ENCODE peak calls at places on chromosomes 11 and 22, in nine cellular contexts. One of them, this sample, is unnamed.

GRCh38 chr11:65606876-65607613 is 7.0 kb downstream of the MAP3K11 start:
- DNase-seq in dorsolateral prefrontal cortex: peak
- DNase-seq in HFF-Myc: peak
- DNase-seq in tibial artery: peak
- DNase-seq in endothelial cell of umbilical vein: peak
- DNase-seq in kidney epithelial cell: peak
- DNase-seq in nephron progenitor cell: peak
- DNase-seq in CD8-positive, alpha-beta T cell: no peak
- DNase-seq in CD4-positive, alpha-beta T cell: no peak
- DNase-seq in this sample: no peak

GRCh38 chr11:35650467-35650866 is 12.1 kb upstream of the TRIM44 start:
- DNase-seq in endothelial cell of umbilical vein: no peak
- DNase-seq in dorsolateral prefrontal cortex: no peak
- DNase-seq in tibial artery: no peak
- DNase-seq in nephron progenitor cell: no peak
- DNase-seq in kidney epithelial cell: no peak
- DNase-seq in HFF-Myc: no peak
- DNase-seq in CD8-positive, alpha-beta T cell: no peak
- DNase-seq in CD4-positive, alpha-beta T cell: no peak
- DNase-seq in this sample: no peak

GRCh38 chr11:134464196-134464595 is 52.2 kb upstream of the B3GAT1 start:
- DNase-seq in HFF-Myc: no peak
- DNase-seq in CD8-positive, alpha-beta T cell: no peak
- DNase-seq in dorsolateral prefrontal cortex: no peak
- DNase-seq in kidney epithelial cell: no peak
- DNase-seq in tibial artery: no peak
- DNase-seq in CD4-positive, alpha-beta T cell: no peak
- DNase-seq in endothelial cell of umbilical vein: no peak
- DNase-seq in nephron progenitor cell: no peak
- DNase-seq in this sample: no peak

GRCh38 chr22:36901411-36902142 is 11.9 kb upstream of the CSF2RB start:
- DNase-seq in HFF-Myc: no peak
- DNase-seq in tibial artery: no peak
- DNase-seq in endothelial cell of umbilical vein: no peak
- DNase-seq in nephron progenitor cell: no peak
- DNase-seq in dorsolateral prefrontal cortex: no peak
- DNase-seq in CD4-positive, alpha-beta T cell: no peak
- DNase-seq in CD8-positive, alpha-beta T cell: no peak
- DNase-seq in kidney epithelial cell: no peak
- DNase-seq in this sample: peak

GRCh38 chr11:64357904-64358535 is 942 bp upstream of the RPS6KA4 start:
- DNase-seq in CD8-positive, alpha-beta T cell: peak
- DNase-seq in dorsolateral prefrontal cortex: no peak
- DNase-seq in tibial artery: no peak
- DNase-seq in HFF-Myc: no peak
- DNase-seq in kidney epithelial cell: no peak
- DNase-seq in nephron progenitor cell: no peak
- DNase-seq in endothelial cell of umbilical vein: no peak
- DNase-seq in CD4-positive, alpha-beta T cell: no peak
- DNase-seq in this sample: no peak

GRCh38 chr11:75585271-75585670 is 23.2 kb downstream of the SERPINH1 start:
- DNase-seq in CD4-positive, alpha-beta T cell: no peak
- DNase-seq in kidney epithelial cell: no peak
- DNase-seq in tibial artery: no peak
- DNase-seq in dorsolateral prefrontal cortex: no peak
- DNase-seq in endothelial cell of umbilical vein: no peak
- DNase-seq in CD8-positive, alpha-beta T cell: no peak
- DNase-seq in HFF-Myc: no peak
- DNase-seq in nephron progenitor cell: no peak
- DNase-seq in this sample: no peak

GRCh38 chr11:123426766-123427165 is 3.3 kb upstream of the GRAMD1B start:
- DNase-seq in HFF-Myc: no peak
- DNase-seq in nephron progenitor cell: no peak
- DNase-seq in tibial artery: no peak
- DNase-seq in endothelial cell of umbilical vein: no peak
- DNase-seq in CD4-positive, alpha-beta T cell: no peak
- DNase-seq in kidney epithelial cell: no peak
- DNase-seq in dorsolateral prefrontal cortex: no peak
- DNase-seq in CD8-positive, alpha-beta T cell: no peak
- DNase-seq in this sample: no peak

GRCh38 chr11:10162222-10162621 is 131.8 kb downstream of the SBF2 start:
- DNase-seq in dorsolateral prefrontal cortex: no peak
- DNase-seq in endothelial cell of umbilical vein: no peak
- DNase-seq in CD4-positive, alpha-beta T cell: no peak
- DNase-seq in kidney epithelial cell: no peak
- DNase-seq in nephron progenitor cell: no peak
- DNase-seq in tibial artery: no peak
- DNase-seq in HFF-Myc: no peak
- DNase-seq in CD8-positive, alpha-beta T cell: no peak
- DNase-seq in this sample: no peak

GRCh38 chr11:47507016-47507631 is 45.8 kb downstream of the CELF1 start:
- DNase-seq in dorsolateral prefrontal cortex: no peak
- DNase-seq in CD4-positive, alpha-beta T cell: no peak
- DNase-seq in HFF-Myc: no peak
- DNase-seq in CD8-positive, alpha-beta T cell: no peak
- DNase-seq in endothelial cell of umbilical vein: no peak
- DNase-seq in nephron progenitor cell: no peak
- DNase-seq in tibial artery: no peak
- DNase-seq in kidney epithelial cell: no peak
- DNase-seq in this sample: no peak

GRCh38 chr11:35524780-35525179 is 636 bp downstream of the PAMR1 start:
- DNase-seq in endothelial cell of umbilical vein: no peak
- DNase-seq in tibial artery: no peak
- DNase-seq in CD4-positive, alpha-beta T cell: no peak
- DNase-seq in dorsolateral prefrontal cortex: no peak
- DNase-seq in nephron progenitor cell: no peak
- DNase-seq in HFF-Myc: no peak
- DNase-seq in kidney epithelial cell: no peak
- DNase-seq in CD8-positive, alpha-beta T cell: no peak
- DNase-seq in this sample: no peak

GRCh38 chr11:125156346-125156745 is 8.2 kb upstream of the PKNOX2 start:
- DNase-seq in nephron progenitor cell: no peak
- DNase-seq in HFF-Myc: no peak
- DNase-seq in dorsolateral prefrontal cortex: no peak
- DNase-seq in kidney epithelial cell: no peak
- DNase-seq in CD4-positive, alpha-beta T cell: no peak
- DNase-seq in CD8-positive, alpha-beta T cell: no peak
- DNase-seq in endothelial cell of umbilical vein: no peak
- DNase-seq in tibial artery: no peak
- DNase-seq in this sample: no peak
- TF ChIP-seq CTCF in nephron progenitor cell: no peak
- TF ChIP-seq CTCF in HFF-Myc: no peak
- TF ChIP-seq CTCF in dorsolateral prefrontal cortex: no peak
- TF ChIP-seq CTCF in kidney epithelial cell: no peak
- TF ChIP-seq CTCF in CD4-positive, alpha-beta T cell: no peak
- TF ChIP-seq CTCF in CD8-positive, alpha-beta T cell: no peak
- TF ChIP-seq CTCF in endothelial cell of umbilical vein: no peak
- TF ChIP-seq CTCF in tibial artery: no peak
- TF ChIP-seq CTCF in this sample: no peak

GRCh38 chr11:61294717-61295595 is at the start of gene VWCE:
- DNase-seq in HFF-Myc: no peak
- DNase-seq in tibial artery: peak
- DNase-seq in CD8-positive, alpha-beta T cell: peak
- DNase-seq in CD4-positive, alpha-beta T cell: peak
- DNase-seq in nephron progenitor cell: peak
- DNase-seq in dorsolateral prefrontal cortex: no peak
- DNase-seq in endothelial cell of umbilical vein: peak
- DNase-seq in kidney epithelial cell: no peak
- DNase-seq in this sample: peak

GRCh38 chr11:61290905-61291690 is 4.0 kb downstream of the VWCE start:
- DNase-seq in HFF-Myc: no peak
- DNase-seq in tibial artery: no peak
- DNase-seq in kidney epithelial cell: no peak
- DNase-seq in dorsolateral prefrontal cortex: no peak
- DNase-seq in endothelial cell of umbilical vein: no peak
- DNase-seq in nephron progenitor cell: no peak
- DNase-seq in CD4-positive, alpha-beta T cell: no peak
- DNase-seq in CD8-positive, alpha-beta T cell: no peak
- DNase-seq in this sample: no peak

GRCh38 chr11:61295596-61295926 is 445 bp upstream of the VWCE start:
- DNase-seq in CD4-positive, alpha-beta T cell: no peak
- DNase-seq in endothelial cell of umbilical vein: peak
- DNase-seq in tibial artery: no peak
- DNase-seq in nephron progenitor cell: no peak
- DNase-seq in kidney epithelial cell: no peak
- DNase-seq in dorsolateral prefrontal cortex: no peak
- DNase-seq in HFF-Myc: no peak
- DNase-seq in CD8-positive, alpha-beta T cell: no peak
- DNase-seq in this sample: no peak

GRCh38 chr11:61297341-61297740 is 2.2 kb upstream of the VWCE start:
- DNase-seq in kidney epithelial cell: no peak
- DNase-seq in dorsolateral prefrontal cortex: no peak
- DNase-seq in CD8-positive, alpha-beta T cell: no peak
- DNase-seq in CD4-positive, alpha-beta T cell: no peak
- DNase-seq in nephron progenitor cell: no peak
- DNase-seq in tibial artery: no peak
- DNase-seq in endothelial cell of umbilical vein: no peak
- DNase-seq in HFF-Myc: no peak
- DNase-seq in this sample: no peak

GRCh38 chr11:61293869-61294716 is 1.0 kb downstream of the VWCE start:
- DNase-seq in HFF-Myc: no peak
- DNase-seq in kidney epithelial cell: no peak
- DNase-seq in dorsolateral prefrontal cortex: no peak
- DNase-seq in endothelial cell of umbilical vein: peak
- DNase-seq in nephron progenitor cell: peak
- DNase-seq in CD4-positive, alpha-beta T cell: no peak
- DNase-seq in CD8-positive, alpha-beta T cell: no peak
- DNase-seq in tibial artery: peak
- DNase-seq in this sample: peak
- TF ChIP-seq CTCF in HFF-Myc: no peak
- TF ChIP-seq CTCF in kidney epithelial cell: no peak
- TF ChIP-seq CTCF in dorsolateral prefrontal cortex: no peak
- TF ChIP-seq CTCF in endothelial cell of umbilical vein: peak
- TF ChIP-seq CTCF in nephron progenitor cell: no peak
- TF ChIP-seq CTCF in CD4-positive, alpha-beta T cell: no peak
- TF ChIP-seq CTCF in CD8-positive, alpha-beta T cell: no peak
- TF ChIP-seq CTCF in tibial artery: no peak
- TF ChIP-seq CTCF in this sample: peak

DNA sequence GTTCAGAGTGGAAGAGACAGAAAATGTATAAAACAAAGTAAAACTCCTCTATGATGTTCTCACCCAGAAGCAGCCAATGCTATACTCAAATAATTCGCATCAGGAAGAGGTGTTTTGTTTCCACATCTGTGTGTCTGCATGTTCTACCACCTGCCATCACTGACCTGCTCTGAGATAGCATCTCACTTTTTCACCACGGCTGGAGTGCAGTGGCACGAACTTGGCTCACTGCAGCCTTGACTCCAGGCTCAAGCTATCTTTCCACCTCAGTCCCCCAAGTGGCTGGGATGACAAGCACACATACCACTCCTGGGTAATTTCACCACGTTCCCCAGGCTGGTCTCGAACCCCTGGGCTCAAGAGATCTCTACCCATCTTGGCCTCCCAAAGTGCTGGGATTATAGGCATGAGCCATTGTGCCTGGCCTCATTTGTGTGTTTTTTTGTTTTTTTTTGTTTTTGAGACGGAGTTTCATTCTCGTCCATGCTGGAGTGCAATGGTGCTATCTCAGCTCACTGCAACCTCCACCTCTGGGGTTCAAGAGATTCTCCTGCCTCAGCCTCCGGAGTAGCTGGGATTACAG is 14.4 kb downstream of the TALDO1 start:
- DNase-seq in CD8-positive, alpha-beta T cell: no peak
- DNase-seq in CD4-positive, alpha-beta T cell: no peak
- DNase-seq in endothelial cell of umbilical vein: no peak
- DNase-seq in nephron progenitor cell: no peak
- DNase-seq in dorsolateral prefrontal cortex: no peak
- DNase-seq in tibial artery: no peak
- DNase-seq in HFF-Myc: no peak
- DNase-seq in kidney epithelial cell: no peak
- DNase-seq in this sample: no peak
- TF ChIP-seq CTCF in CD8-positive, alpha-beta T cell: no peak
- TF ChIP-seq CTCF in CD4-positive, alpha-beta T cell: no peak
- TF ChIP-seq CTCF in endothelial cell of umbilical vein: no peak
- TF ChIP-seq CTCF in nephron progenitor cell: no peak
- TF ChIP-seq CTCF in dorsolateral prefrontal cortex: no peak
- TF ChIP-seq CTCF in tibial artery: no peak
- TF ChIP-seq CTCF in HFF-Myc: no peak
- TF ChIP-seq CTCF in kidney epithelial cell: no peak
- TF ChIP-seq CTCF in this sample: no peak

GRCh38 chr22:35629406-35630234 is 12.5 kb upstream of the MB start:
- DNase-seq in HFF-Myc: peak
- DNase-seq in nephron progenitor cell: no peak
- DNase-seq in kidney epithelial cell: peak
- DNase-seq in CD8-positive, alpha-beta T cell: no peak
- DNase-seq in tibial artery: peak
- DNase-seq in dorsolateral prefrontal cortex: no peak
- DNase-seq in endothelial cell of umbilical vein: peak
- DNase-seq in CD4-positive, alpha-beta T cell: no peak
- DNase-seq in this sample: peak

GRCh38 chr22:35628732-35629131 is 11.6 kb upstream of the MB start:
- DNase-seq in CD8-positive, alpha-beta T cell: no peak
- DNase-seq in CD4-positive, alpha-beta T cell: no peak
- DNase-seq in HFF-Myc: no peak
- DNase-seq in endothelial cell of umbilical vein: no peak
- DNase-seq in kidney epithelial cell: no peak
- DNase-seq in dorsolateral prefrontal cortex: no peak
- DNase-seq in nephron progenitor cell: no peak
- DNase-seq in tibial artery: no peak
- DNase-seq in this sample: no peak

GRCh38 chr22:35625763-35626162 is 8.6 kb upstream of the MB start:
- DNase-seq in HFF-Myc: no peak
- DNase-seq in CD4-positive, alpha-beta T cell: no peak
- DNase-seq in CD8-positive, alpha-beta T cell: no peak
- DNase-seq in tibial artery: no peak
- DNase-seq in kidney epithelial cell: no peak
- DNase-seq in dorsolateral prefrontal cortex: no peak
- DNase-seq in nephron progenitor cell: no peak
- DNase-seq in endothelial cell of umbilical vein: no peak
- DNase-seq in this sample: no peak

GRCh38 chr22:35624547-35624946 is 7.4 kb upstream of the MB start:
- DNase-seq in tibial artery: no peak
- DNase-seq in CD4-positive, alpha-beta T cell: no peak
- DNase-seq in kidney epithelial cell: no peak
- DNase-seq in nephron progenitor cell: no peak
- DNase-seq in endothelial cell of umbilical vein: no peak
- DNase-seq in CD8-positive, alpha-beta T cell: no peak
- DNase-seq in dorsolateral prefrontal cortex: no peak
- DNase-seq in HFF-Myc: no peak
- DNase-seq in this sample: no peak

DNA sequence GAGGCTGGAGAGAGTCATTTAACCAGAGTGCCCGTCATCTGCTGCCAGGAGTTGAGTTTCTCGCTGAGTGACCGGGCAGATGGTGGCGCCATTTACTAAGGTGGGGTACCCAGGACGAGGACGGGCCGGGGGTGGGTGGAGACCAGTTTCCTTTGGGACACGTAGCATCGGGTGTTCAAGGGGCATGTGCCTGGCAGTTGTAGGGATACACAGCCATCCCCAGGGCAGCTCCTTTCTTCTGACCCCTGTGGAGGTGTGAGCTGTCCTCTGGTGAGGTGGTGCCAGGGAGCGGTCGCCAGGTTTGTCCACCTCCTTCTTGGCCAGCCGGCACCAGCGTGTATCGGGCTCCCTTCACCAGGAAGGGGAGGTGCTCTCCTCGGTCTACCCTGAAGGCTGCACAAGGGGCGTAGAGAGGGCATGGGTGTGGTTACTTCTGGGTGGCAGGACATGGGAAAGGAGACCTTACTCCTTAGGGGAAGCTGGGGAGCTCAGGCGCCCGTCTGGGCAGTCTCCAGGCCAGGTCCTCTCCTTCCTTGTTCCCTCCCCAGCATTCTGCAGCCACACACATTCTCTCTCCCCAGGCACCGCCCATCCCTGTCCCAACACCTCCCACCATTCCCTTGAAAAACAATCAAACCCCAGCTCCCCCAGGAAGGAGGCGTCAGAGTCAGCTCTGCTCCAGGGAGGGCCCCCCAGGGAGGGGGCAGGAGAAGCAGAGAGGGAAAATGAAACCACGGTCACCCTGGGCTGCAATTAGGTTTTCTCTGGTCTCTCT is 10.3 kb upstream of the MB start:
- DNase-seq in dorsolateral prefrontal cortex: no peak
- DNase-seq in HFF-Myc: peak
- DNase-seq in tibial artery: peak
- DNase-seq in CD4-positive, alpha-beta T cell: peak
- DNase-seq in endothelial cell of umbilical vein: peak
- DNase-seq in kidney epithelial cell: peak
- DNase-seq in CD8-positive, alpha-beta T cell: peak
- DNase-seq in nephron progenitor cell: peak
- DNase-seq in this sample: peak
- TF ChIP-seq CTCF in dorsolateral prefrontal cortex: peak
- TF ChIP-seq CTCF in HFF-Myc: peak
- TF ChIP-seq CTCF in tibial artery: peak
- TF ChIP-seq CTCF in CD4-positive, alpha-beta T cell: peak
- TF ChIP-seq CTCF in endothelial cell of umbilical vein: peak
- TF ChIP-seq CTCF in kidney epithelial cell: peak
- TF ChIP-seq CTCF in CD8-positive, alpha-beta T cell: no peak
- TF ChIP-seq CTCF in nephron progenitor cell: peak
- TF ChIP-seq CTCF in this sample: peak

This sample was measured in GM13977.